ENCODE peak calls at places on chromosomes 5 and 9, in six cellular contexts. O, J, G, A, F and M are unnamed samples.

GRCh38 chr9:127869310-127870152 is 7.9 kb downstream of the AK1 start:
- ATAC-seq in O (peak), J (peak), G (peak), A (peak), F (peak), M (peak)

GRCh38 chr5:96961053-96961452 is 25.2 kb downstream of the LNPEP start:
- ATAC-seq in O (no peak), J (no peak), G (peak), A (no peak), F (peak), M (peak)

GRCh38 chr5:43852276-43852675 is 249.3 kb downstream of the NNT start:
- ATAC-seq in O (no peak), J (no peak), G (no peak), A (no peak), F (no peak), M (no peak)

GRCh38 chr5:148394587-148395019 is 10.8 kb downstream of the FBXO38 start:
- ATAC-seq in O (no peak), J (no peak), G (no peak), A (no peak), F (no peak), M (no peak)

GRCh38 chr5:32735512-32735911 is 24.4 kb downstream of the NPR3 start:
- ATAC-seq in O (peak), J (no peak), G (no peak), A (no peak), F (no peak), M (no peak)

GRCh38 chr9:1267581-1267980 is 217.4 kb downstream of the DMRT2 start:
- ATAC-seq in O (no peak), J (peak), G (no peak), A (peak), F (no peak), M (no peak)

GRCh38 chr9:72193478-72193881 is 44.2 kb downstream of the GDA start:
- ATAC-seq in O (no peak), J (no peak), G (no peak), A (no peak), F (peak), M (no peak)

GRCh38 chr5:31982027-31982426 is 192.1 kb downstream of the GOLPH3 start:
- ATAC-seq in O (peak), J (no peak), G (no peak), A (no peak), F (no peak), M (no peak)

GRCh38 chr9:134325096-134325812 is 1.0 kb upstream of the RXRA start:
- ATAC-seq in O (peak), J (peak), G (no peak), A (peak), F (no peak), M (peak)

GRCh38 chr9:134626576-134627416 is 14.8 kb upstream of the COL5A1 start:
- ATAC-seq in O (no peak), J (no peak), G (no peak), A (no peak), F (no peak), M (no peak)

GRCh38 chr5:18961234-18961633 is 1026.8 kb downstream of the CDH18 start:
- ATAC-seq in O (no peak), J (no peak), G (no peak), A (no peak), F (no peak), M (no peak)

GRCh38 chr5:151718653-151719052 is 31.9 kb upstream of the SPARC start:
- ATAC-seq in O (peak), J (peak), G (no peak), A (peak), F (no peak), M (no peak)

GRCh38 chr9:73154271-73154670 is 2.6 kb downstream of the ANXA1 start:
- ATAC-seq in O (no peak), J (no peak), G (peak), A (no peak), F (no peak), M (no peak)

GRCh38 chr5:96924016-96924443 is 11.8 kb upstream of the LNPEP start:
- ATAC-seq in O (no peak), J (no peak), G (peak), A (no peak), F (no peak), M (peak)

GRCh38 chr5:89292461-89292860 is 409.5 kb upstream of the MEF2C start:
- ATAC-seq in O (no peak), J (no peak), G (no peak), A (no peak), F (no peak), M (no peak)

GRCh38 chr5:68653471-68653870 is 437.9 kb downstream of the PIK3R1 start:
- ATAC-seq in O (no peak), J (no peak), G (no peak), A (no peak), F (no peak), M (no peak)

GRCh38 chr9:106883626-106884190 is 20.7 kb downstream of the ZNF462 start:
- ATAC-seq in O (no peak), J (no peak), G (no peak), A (no peak), F (no peak), M (no peak)